ENCODE peak calls at places on chromosomes 16 and 17, in five cellular contexts. J is effector memory CD4-positive, alpha-beta T cell; F is NCI-H1436; W is stimulated activated naive CD8-positive, alpha-beta T cell treated with anti-CD3 and anti-CD28 coated beads, Interleukin-15, amount 100 ng/mL, for 72 hours; I is stimulated activated CD4-positive, alpha-beta T cell treated with anti-CD3 and anti-CD28 coated beads, Interleukin-2, amount 100 ng/mL, for 48 hours. M is an unnamed sample.

GRCh38 chr16:28165549-28166046 is 46.2 kb downstream of the XPO6 start:
- DNase-seq in F (no peak), W (no peak), J (no peak), I (no peak), M (no peak)

GRCh38 chr17:51598824-51599223 is 338.5 kb downstream of the UTP18 start:
- DNase-seq in J (no peak), F (no peak), I (no peak), W (no peak), M (no peak)

GRCh38 chr16:2009302-2009711 is 314 bp downstream of the ZNF598 start:
- DNase-seq in W (no peak), F (no peak), J (no peak), I (no peak), M (no peak)

GRCh38 chr17:28421775-28422305 is 15.8 kb upstream of the SLC46A1 start:
- DNase-seq in J (no peak), W (no peak), I (no peak), F (no peak), M (no peak)

GRCh38 chr16:78995441-78995840 is 605.1 kb downstream of the MAF start:
- DNase-seq in W (no peak), J (no peak), I (no peak), F (no peak), M (no peak)

GRCh38 chr17:8707232-8707590 is 37.4 kb downstream of the CCDC42 start:
- DNase-seq in F (no peak), W (no peak), I (no peak), J (no peak), M (no peak)

GRCh38 chr16:29729116-29729521 is 16.7 kb downstream of the C16orf54 start:
- DNase-seq in F (no peak), W (no peak), I (no peak), J (no peak), M (no peak)

GRCh38 chr17:77817953-77818352 is 140.6 kb upstream of the TNRC6C start:
- DNase-seq in J (no peak), F (no peak), W (no peak), I (no peak), M (no peak)

GRCh38 chr16:3317315-3317999 is 12.2 kb downstream of the ZNF75A start:
- DNase-seq in W (no peak), I (no peak), J (no peak), F (no peak), M (no peak)

GRCh38 chr17:21007646-21008045 is 35.2 kb downstream of the USP22 start:
- DNase-seq in J (no peak), I (no peak), W (no peak), F (no peak), M (no peak)

GRCh38 chr16:4306439-4307214 is 9.2 kb upstream of the GLIS2 start:
- DNase-seq in F (peak), I (peak), J (peak), W (peak), M (no peak)

GRCh38 chr16:65534121-65534528 is 412.3 kb upstream of the CDH11 start:
- DNase-seq in J (no peak), I (no peak), F (no peak), W (no peak), M (no peak)

GRCh38 chr16:10966129-10966528 is 21.8 kb downstream of the CLEC16A start:
- DNase-seq in I (no peak), W (no peak), F (no peak), J (no peak), M (no peak)

GRCh38 chr17:38740806-38741205 is 7.3 kb downstream of the PCGF2 start:
- DNase-seq in I (no peak), F (no peak), J (no peak), W (no peak), M (no peak)

GRCh38 chr17:2954898-2955445 is 108.4 kb downstream of the OR1D5 start:
- DNase-seq in J (no peak), I (no peak), W (no peak), F (no peak), M (peak)

GRCh38 chr16:58458634-58459343 is 41.2 kb upstream of the NDRG4 start:
- DNase-seq in J (no peak), I (no peak), F (no peak), W (no peak), M (no peak)

GRCh38 chr17:8965394-8966168 is at the start of gene PIK3R5:
- DNase-seq in I (peak), W (peak), F (no peak), J (peak), M (no peak)

GRCh38 chr17:58147930-58148434 is at the start of gene OR4D1:
- DNase-seq in J (no peak), F (no peak), I (no peak), W (no peak), M (no peak)

GRCh38 chr16:84947996-84948854 is 63.1 kb downstream of the ZDHHC7 start:
- DNase-seq in W (no peak), I (no peak), F (no peak), J (no peak), M (no peak)

GRCh38 chr17:41455236-41455635 is 11.9 kb downstream of the KRT32 start:
- DNase-seq in W (no peak), I (no peak), F (no peak), J (no peak), M (no peak)

GRCh38 chr17:4136373-4136772 is 6.5 kb downstream of the ZZEF1 start:
- DNase-seq in F (no peak), I (no peak), W (no peak), J (no peak), M (no peak)

GRCh38 chr17:69810326-69811035 is 264.5 kb upstream of the KCNJ16 start:
- DNase-seq in J (no peak), I (no peak), W (no peak), F (no peak), M (no peak)

GRCh38 chr16:72753883-72754282 is 294.0 kb downstream of the ZFHX3 start:
- DNase-seq in J (no peak), I (no peak), F (no peak), W (no peak), M (no peak)

GRCh38 chr16:88430524-88431446 is 22.3 kb upstream of the ZFPM1 start:
- DNase-seq in I (peak), F (no peak), W (peak), J (no peak), M (no peak)